ENCODE peak calls at places on chromosomes 1 and 21, in five cellular contexts. One of them, this sample, is unnamed.

GRCh38 chr21:23401278-23401677 is 2206.0 kb downstream of the MRPL39 start:
- DNase-seq in esophagus squamous epithelium: no peak
- DNase-seq in uterus: no peak
- DNase-seq in mucosa of gallbladder: no peak
- DNase-seq in HT-29: peak
- DNase-seq in this sample: no peak

GRCh38 chr1:3669421-3669821 is 17.1 kb downstream of the TP73 start:
- DNase-seq in esophagus squamous epithelium: no peak
- DNase-seq in uterus: no peak
- DNase-seq in mucosa of gallbladder: no peak
- DNase-seq in HT-29: no peak
- DNase-seq in this sample: no peak

GRCh38 chr1:101697057-101697456 is 299.7 kb downstream of the OLFM3 start:
- DNase-seq in esophagus squamous epithelium: no peak
- DNase-seq in uterus: no peak
- DNase-seq in mucosa of gallbladder: no peak
- DNase-seq in HT-29: no peak
- DNase-seq in this sample: no peak

GRCh38 chr1:85122169-85122568 is 73.9 kb upstream of the MCOLN3 start:
- DNase-seq in esophagus squamous epithelium: no peak
- DNase-seq in uterus: no peak
- DNase-seq in mucosa of gallbladder: no peak
- DNase-seq in HT-29: no peak
- DNase-seq in this sample: no peak

GRCh38 chr1:81097860-81098259 is 702.9 kb upstream of the ADGRL2 start:
- DNase-seq in esophagus squamous epithelium: no peak
- DNase-seq in uterus: no peak
- DNase-seq in mucosa of gallbladder: no peak
- DNase-seq in HT-29: peak
- DNase-seq in this sample: no peak

GRCh38 chr1:118954286-118954890 is 33.8 kb downstream of the TBX15 start:
- DNase-seq in esophagus squamous epithelium: no peak
- DNase-seq in uterus: no peak
- DNase-seq in mucosa of gallbladder: no peak
- DNase-seq in HT-29: no peak
- DNase-seq in this sample: no peak

GRCh38 chr1:201214886-201215285 is 24.3 kb downstream of the IGFN1 start:
- DNase-seq in esophagus squamous epithelium: no peak
- DNase-seq in uterus: peak
- DNase-seq in mucosa of gallbladder: no peak
- DNase-seq in HT-29: no peak
- DNase-seq in this sample: no peak

GRCh38 chr1:34761776-34762307 is 2.3 kb downstream of the GJB4 start:
- DNase-seq in esophagus squamous epithelium: no peak
- DNase-seq in uterus: no peak
- DNase-seq in mucosa of gallbladder: no peak
- DNase-seq in HT-29: no peak
- DNase-seq in this sample: no peak

GRCh38 chr1:180981596-180982387 is 40.9 kb downstream of the STX6 start:
- DNase-seq in esophagus squamous epithelium: no peak
- DNase-seq in uterus: no peak
- DNase-seq in mucosa of gallbladder: no peak
- DNase-seq in HT-29: no peak
- DNase-seq in this sample: peak

GRCh38 chr1:237045278-237046016 is 3.5 kb downstream of the RYR2 start:
- DNase-seq in esophagus squamous epithelium: no peak
- DNase-seq in uterus: no peak
- DNase-seq in mucosa of gallbladder: no peak
- DNase-seq in HT-29: no peak
- DNase-seq in this sample: no peak

GRCh38 chr1:110605901-110606783 is at the start of gene KCNA2:
- DNase-seq in esophagus squamous epithelium: no peak
- DNase-seq in uterus: no peak
- DNase-seq in mucosa of gallbladder: no peak
- DNase-seq in HT-29: no peak
- DNase-seq in this sample: no peak

GRCh38 chr1:57336793-57337192 is 87.1 kb downstream of the DAB1 start:
- DNase-seq in esophagus squamous epithelium: no peak
- DNase-seq in uterus: no peak
- DNase-seq in mucosa of gallbladder: no peak
- DNase-seq in HT-29: no peak
- DNase-seq in this sample: no peak

GRCh38 chr1:84078108-84078823 is 65.8 kb upstream of the PRKACB start:
- DNase-seq in esophagus squamous epithelium: no peak
- DNase-seq in uterus: no peak
- DNase-seq in mucosa of gallbladder: no peak
- DNase-seq in HT-29: no peak
- DNase-seq in this sample: no peak

GRCh38 chr1:56416385-56416972 is 162.9 kb downstream of the PLPP3 start:
- DNase-seq in esophagus squamous epithelium: no peak
- DNase-seq in uterus: no peak
- DNase-seq in mucosa of gallbladder: no peak
- DNase-seq in HT-29: peak
- DNase-seq in this sample: no peak

GRCh38 chr1:40886318-40887011 is 24.3 kb upstream of the CITED4 start:
- DNase-seq in esophagus squamous epithelium: no peak
- DNase-seq in uterus: no peak
- DNase-seq in mucosa of gallbladder: no peak
- DNase-seq in HT-29: no peak
- DNase-seq in this sample: no peak

GRCh38 chr1:21295059-21295401 is 4.8 kb upstream of the ECE1 start:
- DNase-seq in esophagus squamous epithelium: no peak
- DNase-seq in uterus: no peak
- DNase-seq in mucosa of gallbladder: no peak
- DNase-seq in HT-29: peak
- DNase-seq in this sample: no peak

GRCh38 chr1:61450454-61451213 is 274.3 kb downstream of the TM2D1 start:
- DNase-seq in esophagus squamous epithelium: no peak
- DNase-seq in uterus: peak
- DNase-seq in mucosa of gallbladder: peak
- DNase-seq in HT-29: peak
- DNase-seq in this sample: no peak

GRCh38 chr1:30035522-30036228 is 687.7 kb downstream of the MATN1 start:
- DNase-seq in esophagus squamous epithelium: no peak
- DNase-seq in uterus: no peak
- DNase-seq in mucosa of gallbladder: no peak
- DNase-seq in HT-29: no peak
- DNase-seq in this sample: peak